ENCODE peak calls at places on chromosome 4, in six cellular contexts. One of them, this sample, is unnamed.

GRCh38 chr4:42750831-42751230 is 93.9 kb upstream of the ATP8A1 start:
- DNase-seq in RWPE1: no peak
- DNase-seq in thoracic aorta: no peak
- DNase-seq in AG09309: no peak
- DNase-seq in endodermal cell: no peak
- DNase-seq in lung: no peak
- DNase-seq in this sample: no peak

GRCh38 chr4:56465599-56466295 is 1.7 kb upstream of the SRP72 start:
- DNase-seq in RWPE1: no peak
- DNase-seq in thoracic aorta: no peak
- DNase-seq in AG09309: no peak
- DNase-seq in endodermal cell: peak
- DNase-seq in lung: no peak
- DNase-seq in this sample: no peak

GRCh38 chr4:128358231-128358902 is 70.8 kb upstream of the PGRMC2 start:
- DNase-seq in RWPE1: no peak
- DNase-seq in thoracic aorta: no peak
- DNase-seq in AG09309: no peak
- DNase-seq in endodermal cell: no peak
- DNase-seq in lung: no peak
- DNase-seq in this sample: no peak

GRCh38 chr4:16725252-16725651 is 173.2 kb downstream of the LDB2 start:
- DNase-seq in RWPE1: no peak
- DNase-seq in thoracic aorta: no peak
- DNase-seq in AG09309: no peak
- DNase-seq in endodermal cell: no peak
- DNase-seq in lung: no peak
- DNase-seq in this sample: no peak

GRCh38 chr4:14218641-14219040 is 591.1 kb upstream of the BOD1L1 start:
- DNase-seq in RWPE1: no peak
- DNase-seq in thoracic aorta: no peak
- DNase-seq in AG09309: no peak
- DNase-seq in endodermal cell: no peak
- DNase-seq in lung: no peak
- DNase-seq in this sample: no peak

GRCh38 chr4:28462766-28463165 is 1602.1 kb downstream of the STIM2 start:
- DNase-seq in RWPE1: no peak
- DNase-seq in thoracic aorta: no peak
- DNase-seq in AG09309: no peak
- DNase-seq in endodermal cell: no peak
- DNase-seq in lung: no peak
- DNase-seq in this sample: no peak

GRCh38 chr4:146183209-146183608 is 7.7 kb downstream of the LSM6 start:
- DNase-seq in RWPE1: no peak
- DNase-seq in thoracic aorta: no peak
- DNase-seq in AG09309: no peak
- DNase-seq in endodermal cell: no peak
- DNase-seq in lung: no peak
- DNase-seq in this sample: no peak

GRCh38 chr4:80361329-80361900 is 25.9 kb downstream of the CFAP299 start:
- DNase-seq in RWPE1: peak
- DNase-seq in thoracic aorta: no peak
- DNase-seq in AG09309: no peak
- DNase-seq in endodermal cell: no peak
- DNase-seq in lung: no peak
- DNase-seq in this sample: no peak

GRCh38 chr4:11416071-11416766 is 12.5 kb downstream of the HS3ST1 start:
- DNase-seq in RWPE1: no peak
- DNase-seq in thoracic aorta: no peak
- DNase-seq in AG09309: no peak
- DNase-seq in endodermal cell: no peak
- DNase-seq in lung: no peak
- DNase-seq in this sample: no peak

GRCh38 chr4:73859614-73860088 is 6.6 kb downstream of the PF4V1 start:
- DNase-seq in RWPE1: no peak
- DNase-seq in thoracic aorta: no peak
- DNase-seq in AG09309: peak
- DNase-seq in endodermal cell: no peak
- DNase-seq in lung: no peak
- DNase-seq in this sample: no peak

GRCh38 chr4:150886597-150886996 is 128.5 kb downstream of the LRBA start:
- DNase-seq in RWPE1: no peak
- DNase-seq in thoracic aorta: no peak
- DNase-seq in AG09309: no peak
- DNase-seq in endodermal cell: no peak
- DNase-seq in lung: no peak
- DNase-seq in this sample: no peak

GRCh38 chr4:26161030-26161824 is 159.6 kb upstream of the RBPJ start:
- DNase-seq in RWPE1: no peak
- DNase-seq in thoracic aorta: no peak
- DNase-seq in AG09309: no peak
- DNase-seq in endodermal cell: peak
- DNase-seq in lung: no peak
- DNase-seq in this sample: no peak

GRCh38 chr4:147103403-147103946 is 157.8 kb upstream of the TTC29 start:
- DNase-seq in RWPE1: peak
- DNase-seq in thoracic aorta: peak
- DNase-seq in AG09309: peak
- DNase-seq in endodermal cell: peak
- DNase-seq in lung: no peak
- DNase-seq in this sample: peak

GRCh38 chr4:52949336-52949735 is 87.2 kb downstream of the RASL11B start:
- DNase-seq in RWPE1: no peak
- DNase-seq in thoracic aorta: no peak
- DNase-seq in AG09309: no peak
- DNase-seq in endodermal cell: no peak
- DNase-seq in lung: no peak
- DNase-seq in this sample: no peak

GRCh38 chr4:180217070-180217469 is 2026.1 kb upstream of the TENM3 start:
- DNase-seq in RWPE1: no peak
- DNase-seq in thoracic aorta: no peak
- DNase-seq in AG09309: no peak
- DNase-seq in endodermal cell: no peak
- DNase-seq in lung: no peak
- DNase-seq in this sample: no peak

GRCh38 chr4:111605111-111605510 is 540.1 kb upstream of the FAM241A start:
- DNase-seq in RWPE1: peak
- DNase-seq in thoracic aorta: no peak
- DNase-seq in AG09309: no peak
- DNase-seq in endodermal cell: no peak
- DNase-seq in lung: no peak
- DNase-seq in this sample: no peak

GRCh38 chr4:108333353-108333920 is 164.7 kb upstream of the LEF1 start:
- DNase-seq in RWPE1: no peak
- DNase-seq in thoracic aorta: no peak
- DNase-seq in AG09309: no peak
- DNase-seq in endodermal cell: no peak
- DNase-seq in lung: no peak
- DNase-seq in this sample: no peak

GRCh38 chr4:7189066-7189465 is 3.3 kb upstream of the SORCS2 start:
- DNase-seq in RWPE1: no peak
- DNase-seq in thoracic aorta: no peak
- DNase-seq in AG09309: no peak
- DNase-seq in endodermal cell: peak
- DNase-seq in lung: no peak
- DNase-seq in this sample: no peak

GRCh38 chr4:42806436-42806835 is 86.1 kb upstream of the GRXCR1 start:
- DNase-seq in RWPE1: no peak
- DNase-seq in thoracic aorta: no peak
- DNase-seq in AG09309: no peak
- DNase-seq in endodermal cell: no peak
- DNase-seq in lung: no peak
- DNase-seq in this sample: no peak

GRCh38 chr4:147787204-147787603 is 55.3 kb downstream of the ARHGAP10 start:
- DNase-seq in RWPE1: no peak
- DNase-seq in thoracic aorta: no peak
- DNase-seq in AG09309: peak
- DNase-seq in endodermal cell: peak
- DNase-seq in lung: no peak
- DNase-seq in this sample: no peak

GRCh38 chr4:183878571-183878970 is 26.5 kb upstream of the STOX2 start:
- DNase-seq in RWPE1: no peak
- DNase-seq in thoracic aorta: no peak
- DNase-seq in AG09309: no peak
- DNase-seq in endodermal cell: no peak
- DNase-seq in lung: no peak
- DNase-seq in this sample: no peak

GRCh38 chr4:69057620-69058409 is 38.5 kb upstream of the UGT2B7 start:
- DNase-seq in RWPE1: no peak
- DNase-seq in thoracic aorta: no peak
- DNase-seq in AG09309: no peak
- DNase-seq in endodermal cell: peak
- DNase-seq in lung: no peak
- DNase-seq in this sample: no peak

GRCh38 chr4:20358110-20358509 is 106.4 kb downstream of the SLIT2 start:
- DNase-seq in RWPE1: no peak
- DNase-seq in thoracic aorta: no peak
- DNase-seq in AG09309: no peak
- DNase-seq in endodermal cell: no peak
- DNase-seq in lung: no peak
- DNase-seq in this sample: no peak

GRCh38 chr4:73853246-73853704 is at the start of gene PF4V1:
- DNase-seq in RWPE1: no peak
- DNase-seq in thoracic aorta: no peak
- DNase-seq in AG09309: no peak
- DNase-seq in endodermal cell: peak
- DNase-seq in lung: no peak
- DNase-seq in this sample: no peak

GRCh38 chr4:8639021-8639420 is 46.5 kb downstream of the CPZ start:
- DNase-seq in RWPE1: no peak
- DNase-seq in thoracic aorta: no peak
- DNase-seq in AG09309: no peak
- DNase-seq in endodermal cell: no peak
- DNase-seq in lung: no peak
- DNase-seq in this sample: peak

GRCh38 chr4:39565925-39566630 is 38.8 kb upstream of the UGDH start:
- DNase-seq in RWPE1: peak
- DNase-seq in thoracic aorta: no peak
- DNase-seq in AG09309: peak
- DNase-seq in endodermal cell: no peak
- DNase-seq in lung: no peak
- DNase-seq in this sample: no peak

GRCh38 chr4:185332575-185333464 is 62.9 kb downstream of the LRP2BP start:
- DNase-seq in RWPE1: no peak
- DNase-seq in thoracic aorta: no peak
- DNase-seq in AG09309: no peak
- DNase-seq in endodermal cell: no peak
- DNase-seq in lung: no peak
- DNase-seq in this sample: no peak

GRCh38 chr4:57270350-57270749 is 160.2 kb upstream of the IGFBP7 start:
- DNase-seq in RWPE1: no peak
- DNase-seq in thoracic aorta: no peak
- DNase-seq in AG09309: no peak
- DNase-seq in endodermal cell: no peak
- DNase-seq in lung: no peak
- DNase-seq in this sample: no peak

GRCh38 chr4:160947653-160948052 is 1216.1 kb downstream of the FSTL5 start:
- DNase-seq in RWPE1: no peak
- DNase-seq in thoracic aorta: no peak
- DNase-seq in AG09309: no peak
- DNase-seq in endodermal cell: peak
- DNase-seq in lung: no peak
- DNase-seq in this sample: no peak
- TF ChIP-seq CTCF in RWPE1: no peak
- TF ChIP-seq CTCF in thoracic aorta: no peak
- TF ChIP-seq CTCF in AG09309: no peak
- TF ChIP-seq CTCF in endodermal cell: peak
- TF ChIP-seq CTCF in lung: no peak
- TF ChIP-seq CTCF in this sample: no peak

DNA sequence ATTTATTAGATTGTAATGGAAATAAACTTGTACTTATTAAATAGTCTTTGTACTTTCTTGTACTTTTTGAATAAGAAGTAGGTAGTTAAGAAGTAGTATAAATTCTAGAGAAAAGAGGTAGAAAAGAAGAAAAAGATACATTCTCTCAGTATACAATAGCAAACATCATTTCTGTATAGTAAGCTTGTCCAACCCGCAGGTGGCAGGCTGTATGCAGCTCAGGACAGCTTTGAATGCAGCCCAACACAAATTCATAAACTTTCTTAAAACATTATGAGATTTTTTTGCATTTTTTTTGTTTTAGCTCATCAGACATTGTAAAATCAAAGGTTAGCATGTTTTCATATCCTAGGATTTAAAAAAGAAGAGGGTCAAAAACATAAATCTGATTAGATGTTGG is 441.6 kb downstream of the DTHD1 start:
- DNase-seq in RWPE1: no peak
- DNase-seq in thoracic aorta: no peak
- DNase-seq in AG09309: no peak
- DNase-seq in endodermal cell: no peak
- DNase-seq in lung: no peak
- DNase-seq in this sample: no peak
- TF ChIP-seq CTCF in RWPE1: no peak
- TF ChIP-seq CTCF in thoracic aorta: no peak
- TF ChIP-seq CTCF in AG09309: no peak
- TF ChIP-seq CTCF in endodermal cell: no peak
- TF ChIP-seq CTCF in lung: no peak
- TF ChIP-seq CTCF in this sample: no peak

DNA sequence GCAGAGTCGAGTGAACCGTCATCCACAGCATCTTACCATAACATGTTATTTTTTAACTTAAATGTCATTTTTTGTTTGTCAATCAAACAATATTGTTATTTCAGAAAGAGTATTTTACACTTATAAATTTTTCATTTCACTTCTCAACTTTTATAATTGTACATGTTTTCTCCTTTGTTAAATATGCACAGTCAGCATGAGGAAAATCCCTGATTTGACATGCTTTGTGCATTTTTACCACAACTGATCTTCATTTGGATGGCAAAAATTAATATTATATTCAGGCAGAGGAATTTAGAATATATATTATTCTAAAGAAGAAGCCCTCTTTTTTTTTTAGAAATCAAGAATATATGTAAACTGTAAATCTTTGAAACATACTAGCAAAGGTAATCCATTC is 958.0 kb upstream of the PCDH7 start:
- DNase-seq in RWPE1: no peak
- DNase-seq in thoracic aorta: no peak
- DNase-seq in AG09309: no peak
- DNase-seq in endodermal cell: no peak
- DNase-seq in lung: no peak
- DNase-seq in this sample: no peak
- TF ChIP-seq CTCF in RWPE1: no peak
- TF ChIP-seq CTCF in thoracic aorta: no peak
- TF ChIP-seq CTCF in AG09309: no peak
- TF ChIP-seq CTCF in endodermal cell: no peak
- TF ChIP-seq CTCF in lung: no peak
- TF ChIP-seq CTCF in this sample: no peak

DNA sequence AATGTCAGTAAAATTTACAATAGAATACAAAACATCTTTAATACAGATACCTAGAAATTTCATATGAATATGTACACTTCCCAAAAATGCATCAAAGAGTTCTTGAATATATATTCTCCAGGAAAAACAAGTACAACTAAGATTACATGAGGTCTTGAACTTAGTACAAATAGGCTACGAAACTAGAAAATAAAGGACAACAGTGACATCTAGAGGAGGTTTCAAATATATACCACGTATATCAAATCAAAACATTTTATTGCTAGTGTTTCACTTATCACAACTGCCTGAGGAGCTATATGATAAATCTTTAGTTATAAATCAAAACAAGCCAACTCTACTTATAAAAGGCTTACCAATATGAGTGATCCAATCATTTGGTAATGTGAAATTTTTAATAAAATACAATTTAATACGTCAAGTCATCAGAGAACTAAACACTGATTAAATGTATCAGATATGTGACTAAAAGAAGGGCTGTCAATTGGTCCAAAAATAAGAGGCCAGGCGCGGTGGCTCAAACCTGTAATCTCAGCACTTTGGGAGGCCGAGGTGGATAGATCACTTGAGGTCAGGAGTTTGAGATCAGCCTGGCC is 36.6 kb downstream of the ANAPC10 start:
- DNase-seq in RWPE1: peak
- DNase-seq in thoracic aorta: no peak
- DNase-seq in AG09309: no peak
- DNase-seq in endodermal cell: no peak
- DNase-seq in lung: no peak
- DNase-seq in this sample: no peak
- TF ChIP-seq CTCF in RWPE1: peak
- TF ChIP-seq CTCF in thoracic aorta: peak
- TF ChIP-seq CTCF in AG09309: peak
- TF ChIP-seq CTCF in endodermal cell: peak
- TF ChIP-seq CTCF in lung: peak
- TF ChIP-seq CTCF in this sample: no peak